ENCODE peak calls at places on chromosomes 16 and 17, in ten cellular contexts. One of them, this sample, is unnamed. For H3K4me1, the result is how much of the 10 kb centered on the place peaks cover.

GRCh38 chr17:55639096-55639495 is 83.6 kb downstream of the TMEM100 start:
- DNase-seq in A549: no peak
- DNase-seq in upper lobe of right lung: no peak
- DNase-seq in psoas muscle: no peak
- DNase-seq in H9: no peak
- DNase-seq in Caco-2: no peak
- DNase-seq in cardiac muscle cell: no peak
- DNase-seq in astrocyte: no peak
- DNase-seq in neural progenitor cell: no peak
- DNase-seq in tibial artery: no peak
- DNase-seq in this sample: no peak

GRCh38 chr16:88331989-88332920 is 50.5 kb upstream of the ZNF469 start:
- DNase-seq in A549: peak
- DNase-seq in upper lobe of right lung: no peak
- DNase-seq in psoas muscle: peak
- DNase-seq in H9: no peak
- DNase-seq in Caco-2: no peak
- DNase-seq in cardiac muscle cell: peak
- DNase-seq in astrocyte: peak
- DNase-seq in neural progenitor cell: no peak
- DNase-seq in tibial artery: peak
- DNase-seq in this sample: no peak

GRCh38 chr16:52496051-52496876 is 50.7 kb downstream of the TOX3 start:
- DNase-seq in A549: no peak
- DNase-seq in upper lobe of right lung: no peak
- DNase-seq in psoas muscle: no peak
- DNase-seq in H9: no peak
- DNase-seq in Caco-2: no peak
- DNase-seq in cardiac muscle cell: no peak
- DNase-seq in astrocyte: no peak
- DNase-seq in neural progenitor cell: no peak
- DNase-seq in tibial artery: no peak
- DNase-seq in this sample: no peak

GRCh38 chr17:13429201-13429600 is 172.5 kb downstream of the HS3ST3A1 start:
- DNase-seq in A549: no peak
- DNase-seq in upper lobe of right lung: no peak
- DNase-seq in psoas muscle: no peak
- DNase-seq in H9: no peak
- DNase-seq in Caco-2: peak
- DNase-seq in cardiac muscle cell: peak
- DNase-seq in astrocyte: peak
- DNase-seq in neural progenitor cell: no peak
- DNase-seq in tibial artery: no peak
- DNase-seq in this sample: no peak

GRCh38 chr16:61915569-61915968 is 120.7 kb downstream of the CDH8 start:
- DNase-seq in A549: no peak
- DNase-seq in upper lobe of right lung: no peak
- DNase-seq in psoas muscle: no peak
- DNase-seq in H9: no peak
- DNase-seq in Caco-2: no peak
- DNase-seq in cardiac muscle cell: no peak
- DNase-seq in astrocyte: no peak
- DNase-seq in neural progenitor cell: no peak
- DNase-seq in tibial artery: no peak
- DNase-seq in this sample: no peak

GRCh38 chr16:56349711-56350161 is 75.6 kb downstream of the AMFR start:
- DNase-seq in A549: no peak
- DNase-seq in upper lobe of right lung: peak
- DNase-seq in psoas muscle: peak
- DNase-seq in H9: no peak
- DNase-seq in Caco-2: no peak
- DNase-seq in cardiac muscle cell: no peak
- DNase-seq in astrocyte: no peak
- DNase-seq in neural progenitor cell: no peak
- DNase-seq in tibial artery: no peak
- DNase-seq in this sample: peak

GRCh38 chr16:68760671-68761275 is 23.7 kb downstream of the CDH1 start:
- DNase-seq in A549: peak
- DNase-seq in upper lobe of right lung: no peak
- DNase-seq in psoas muscle: no peak
- DNase-seq in H9: no peak
- DNase-seq in Caco-2: no peak
- DNase-seq in cardiac muscle cell: peak
- DNase-seq in astrocyte: peak
- DNase-seq in neural progenitor cell: no peak
- DNase-seq in tibial artery: no peak
- DNase-seq in this sample: no peak

GRCh38 chr17:39527220-39527813 is 66.0 kb downstream of the CDK12 start:
- DNase-seq in A549: no peak
- DNase-seq in upper lobe of right lung: no peak
- DNase-seq in psoas muscle: no peak
- DNase-seq in H9: no peak
- DNase-seq in Caco-2: peak
- DNase-seq in cardiac muscle cell: peak
- DNase-seq in astrocyte: no peak
- DNase-seq in neural progenitor cell: peak
- DNase-seq in tibial artery: no peak
- DNase-seq in this sample: no peak

GRCh38 chr16:47872228-47872627 is 283.6 kb downstream of the ABCC12 start:
- DNase-seq in A549: no peak
- DNase-seq in upper lobe of right lung: no peak
- DNase-seq in psoas muscle: no peak
- DNase-seq in H9: no peak
- DNase-seq in Caco-2: no peak
- DNase-seq in cardiac muscle cell: no peak
- DNase-seq in astrocyte: no peak
- DNase-seq in neural progenitor cell: no peak
- DNase-seq in tibial artery: no peak
- DNase-seq in this sample: no peak

GRCh38 chr16:47877166-47877565 is 278.6 kb downstream of the ABCC12 start:
- DNase-seq in A549: no peak
- DNase-seq in upper lobe of right lung: no peak
- DNase-seq in psoas muscle: no peak
- DNase-seq in H9: no peak
- DNase-seq in Caco-2: no peak
- DNase-seq in cardiac muscle cell: no peak
- DNase-seq in astrocyte: no peak
- DNase-seq in neural progenitor cell: no peak
- DNase-seq in tibial artery: no peak
- DNase-seq in this sample: no peak

GRCh38 chr16:47876494-47876893 is 279.3 kb downstream of the ABCC12 start:
- DNase-seq in A549: no peak
- DNase-seq in upper lobe of right lung: no peak
- DNase-seq in psoas muscle: no peak
- DNase-seq in H9: no peak
- DNase-seq in Caco-2: no peak
- DNase-seq in cardiac muscle cell: no peak
- DNase-seq in astrocyte: no peak
- DNase-seq in neural progenitor cell: no peak
- DNase-seq in tibial artery: no peak
- DNase-seq in this sample: no peak

DNA sequence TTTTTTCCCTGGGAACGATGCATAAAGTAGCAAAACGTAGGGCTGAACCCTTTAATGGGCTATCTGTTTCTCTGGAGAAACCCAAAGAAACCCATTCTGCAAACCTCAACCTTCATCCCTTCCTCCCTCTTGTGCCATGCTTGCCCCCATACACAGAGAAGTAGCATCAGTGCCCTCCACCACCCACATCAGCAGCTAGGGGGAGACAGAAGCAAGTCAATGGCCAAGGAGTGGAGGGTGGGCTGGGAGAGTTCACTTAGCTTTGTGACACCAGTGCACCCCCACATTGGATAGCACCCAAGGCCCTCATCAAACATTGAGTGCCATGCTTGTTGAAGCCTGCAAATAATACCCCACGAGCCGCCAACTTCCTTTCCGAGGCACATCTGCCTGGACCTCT is 282.4 kb downstream of the ABCC12 start:
- DNase-seq in A549: no peak
- DNase-seq in upper lobe of right lung: no peak
- DNase-seq in psoas muscle: no peak
- DNase-seq in H9: no peak
- DNase-seq in Caco-2: no peak
- DNase-seq in cardiac muscle cell: no peak
- DNase-seq in astrocyte: no peak
- DNase-seq in neural progenitor cell: no peak
- DNase-seq in tibial artery: no peak
- DNase-seq in this sample: no peak
- TF ChIP-seq CTCF in A549: no peak
- TF ChIP-seq CTCF in upper lobe of right lung: no peak
- TF ChIP-seq CTCF in psoas muscle: no peak
- TF ChIP-seq CTCF in H9: peak
- TF ChIP-seq CTCF in Caco-2: peak
- TF ChIP-seq CTCF in cardiac muscle cell: peak
- TF ChIP-seq CTCF in astrocyte: no peak
- TF ChIP-seq CTCF in neural progenitor cell: peak
- TF ChIP-seq CTCF in tibial artery: no peak
- TF ChIP-seq CTCF in this sample: no peak

GRCh38 chr16:57534337-57534880 is 2.0 kb downstream of the CCDC102A start:
- DNase-seq in A549: no peak
- DNase-seq in upper lobe of right lung: peak
- DNase-seq in psoas muscle: no peak
- DNase-seq in H9: peak
- DNase-seq in Caco-2: no peak
- DNase-seq in cardiac muscle cell: no peak
- DNase-seq in astrocyte: no peak
- DNase-seq in neural progenitor cell: no peak
- DNase-seq in tibial artery: no peak
- DNase-seq in this sample: no peak

GRCh38 chr16:57537194-57537505 is 779 bp upstream of the CCDC102A start:
- DNase-seq in A549: no peak
- DNase-seq in upper lobe of right lung: no peak
- DNase-seq in psoas muscle: no peak
- DNase-seq in H9: no peak
- DNase-seq in Caco-2: no peak
- DNase-seq in cardiac muscle cell: no peak
- DNase-seq in astrocyte: no peak
- DNase-seq in neural progenitor cell: no peak
- DNase-seq in tibial artery: no peak
- DNase-seq in this sample: no peak

GRCh38 chr16:57536306-57537193 is at the start of gene CCDC102A:
- DNase-seq in A549: no peak
- DNase-seq in upper lobe of right lung: no peak
- DNase-seq in psoas muscle: no peak
- DNase-seq in H9: peak
- DNase-seq in Caco-2: peak
- DNase-seq in cardiac muscle cell: peak
- DNase-seq in astrocyte: no peak
- DNase-seq in neural progenitor cell: peak
- DNase-seq in tibial artery: no peak
- DNase-seq in this sample: no peak

GRCh38 chr16:57534881-57535658 is 1.3 kb downstream of the CCDC102A start:
- DNase-seq in A549: no peak
- DNase-seq in upper lobe of right lung: peak
- DNase-seq in psoas muscle: no peak
- DNase-seq in H9: peak
- DNase-seq in Caco-2: no peak
- DNase-seq in cardiac muscle cell: no peak
- DNase-seq in astrocyte: no peak
- DNase-seq in neural progenitor cell: no peak
- DNase-seq in tibial artery: no peak
- DNase-seq in this sample: no peak

GRCh38 chr16:57535680-57536305 is 578 bp downstream of the CCDC102A start:
- DNase-seq in A549: peak
- DNase-seq in upper lobe of right lung: peak
- DNase-seq in psoas muscle: peak
- DNase-seq in H9: peak
- DNase-seq in Caco-2: peak
- DNase-seq in cardiac muscle cell: peak
- DNase-seq in astrocyte: peak
- DNase-seq in neural progenitor cell: peak
- DNase-seq in tibial artery: peak
- DNase-seq in this sample: peak
- H3K4me1 ChIP-seq in A549: half or more
- H3K4me1 ChIP-seq in upper lobe of right lung: under half
- H3K4me1 ChIP-seq in psoas muscle: under half
- H3K4me1 ChIP-seq in H9: under half
- H3K4me1 ChIP-seq in Caco-2: under half
- H3K4me1 ChIP-seq in cardiac muscle cell: under half
- H3K4me1 ChIP-seq in astrocyte: under half
- H3K4me1 ChIP-seq in neural progenitor cell: under half
- H3K4me1 ChIP-seq in tibial artery: under half
- H3K4me1 ChIP-seq in this sample: under half

DNA sequence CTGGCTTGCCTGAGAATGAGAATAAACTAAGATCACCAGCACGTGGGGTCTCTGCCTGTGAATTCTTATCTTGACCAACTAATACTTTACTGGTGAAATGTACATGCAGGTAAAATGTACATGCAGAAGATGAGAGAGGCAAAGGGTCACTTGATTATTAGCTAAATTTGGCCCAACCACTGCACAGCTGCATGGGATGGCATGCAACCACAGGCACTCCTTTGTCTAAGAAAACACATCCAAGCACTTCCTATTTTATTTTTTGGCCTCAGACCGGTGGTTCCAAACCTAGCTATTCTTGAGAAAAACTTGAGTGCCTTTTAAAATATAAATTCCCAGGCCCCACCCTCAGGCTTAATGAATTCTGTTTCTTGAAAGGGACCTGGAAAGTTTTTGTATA is 77.9 kb downstream of the SYCE1L start:
- DNase-seq in A549: no peak
- DNase-seq in upper lobe of right lung: no peak
- DNase-seq in psoas muscle: no peak
- DNase-seq in H9: no peak
- DNase-seq in Caco-2: no peak
- DNase-seq in cardiac muscle cell: no peak
- DNase-seq in astrocyte: no peak
- DNase-seq in neural progenitor cell: no peak
- DNase-seq in tibial artery: no peak
- DNase-seq in this sample: no peak
- TF ChIP-seq CTCF in A549: no peak
- TF ChIP-seq CTCF in upper lobe of right lung: no peak
- TF ChIP-seq CTCF in psoas muscle: no peak
- TF ChIP-seq CTCF in H9: no peak
- TF ChIP-seq CTCF in Caco-2: no peak
- TF ChIP-seq CTCF in cardiac muscle cell: no peak
- TF ChIP-seq CTCF in astrocyte: no peak
- TF ChIP-seq CTCF in neural progenitor cell: no peak
- TF ChIP-seq CTCF in tibial artery: no peak
- TF ChIP-seq CTCF in this sample: no peak

GRCh38 chr16:17358350-17358749 is 112.4 kb downstream of the XYLT1 start:
- DNase-seq in A549: no peak
- DNase-seq in upper lobe of right lung: no peak
- DNase-seq in psoas muscle: no peak
- DNase-seq in H9: no peak
- DNase-seq in Caco-2: no peak
- DNase-seq in cardiac muscle cell: no peak
- DNase-seq in astrocyte: no peak
- DNase-seq in neural progenitor cell: no peak
- DNase-seq in tibial artery: no peak
- DNase-seq in this sample: no peak

GRCh38 chr16:17358846-17359245 is 111.9 kb downstream of the XYLT1 start:
- DNase-seq in A549: no peak
- DNase-seq in upper lobe of right lung: no peak
- DNase-seq in psoas muscle: no peak
- DNase-seq in H9: no peak
- DNase-seq in Caco-2: no peak
- DNase-seq in cardiac muscle cell: no peak
- DNase-seq in astrocyte: peak
- DNase-seq in neural progenitor cell: peak
- DNase-seq in tibial artery: no peak
- DNase-seq in this sample: no peak

GRCh38 chr16:17360810-17361209 is 110.0 kb downstream of the XYLT1 start:
- DNase-seq in A549: no peak
- DNase-seq in upper lobe of right lung: no peak
- DNase-seq in psoas muscle: no peak
- DNase-seq in H9: no peak
- DNase-seq in Caco-2: no peak
- DNase-seq in cardiac muscle cell: no peak
- DNase-seq in astrocyte: no peak
- DNase-seq in neural progenitor cell: no peak
- DNase-seq in tibial artery: no peak
- DNase-seq in this sample: no peak

GRCh38 chr16:17357302-17358062 is 113.3 kb downstream of the XYLT1 start:
- DNase-seq in A549: no peak
- DNase-seq in upper lobe of right lung: no peak
- DNase-seq in psoas muscle: no peak
- DNase-seq in H9: no peak
- DNase-seq in Caco-2: no peak
- DNase-seq in cardiac muscle cell: no peak
- DNase-seq in astrocyte: no peak
- DNase-seq in neural progenitor cell: no peak
- DNase-seq in tibial artery: no peak
- DNase-seq in this sample: no peak

GRCh38 chr16:17359778-17360177 is 111.0 kb downstream of the XYLT1 start:
- DNase-seq in A549: no peak
- DNase-seq in upper lobe of right lung: no peak
- DNase-seq in psoas muscle: no peak
- DNase-seq in H9: no peak
- DNase-seq in Caco-2: no peak
- DNase-seq in cardiac muscle cell: peak
- DNase-seq in astrocyte: peak
- DNase-seq in neural progenitor cell: no peak
- DNase-seq in tibial artery: no peak
- DNase-seq in this sample: no peak
- H3K4me1 ChIP-seq in A549: under half
- H3K4me1 ChIP-seq in upper lobe of right lung: under half
- H3K4me1 ChIP-seq in psoas muscle: under half
- H3K4me1 ChIP-seq in H9: under half
- H3K4me1 ChIP-seq in Caco-2: under half
- H3K4me1 ChIP-seq in cardiac muscle cell: under half
- H3K4me1 ChIP-seq in astrocyte: under half
- H3K4me1 ChIP-seq in neural progenitor cell: under half
- H3K4me1 ChIP-seq in tibial artery: under half
- H3K4me1 ChIP-seq in this sample: under half